ENCODE peak calls at places on chromosomes 12 and 14, in seven cellular contexts. One of them, this sample, is unnamed.

GRCh38 chr12:131119936-131120335 is 166.2 kb downstream of the ADGRD1 start:
- DNase-seq in GM12865: no peak
- DNase-seq in epithelial cell of esophagus: no peak
- DNase-seq in right lobe of liver: no peak
- DNase-seq in uterus: no peak
- DNase-seq in tibial artery: no peak
- DNase-seq in left ventricle myocardium inferior: no peak
- DNase-seq in this sample: no peak

GRCh38 chr12:47271800-47272230 is 192.1 kb upstream of the AMIGO2 start:
- DNase-seq in GM12865: no peak
- DNase-seq in left ventricle myocardium inferior: no peak
- DNase-seq in epithelial cell of esophagus: no peak
- DNase-seq in right lobe of liver: no peak
- DNase-seq in tibial artery: no peak
- DNase-seq in uterus: no peak
- DNase-seq in this sample: no peak

GRCh38 chr12:105836235-105836634 is 302.5 kb downstream of the NUAK1 start:
- DNase-seq in right lobe of liver: no peak
- DNase-seq in tibial artery: no peak
- DNase-seq in uterus: no peak
- DNase-seq in epithelial cell of esophagus: no peak
- DNase-seq in left ventricle myocardium inferior: no peak
- DNase-seq in GM12865: no peak
- DNase-seq in this sample: no peak

GRCh38 chr14:90607141-90607540 is 209.1 kb downstream of the TTC7B start:
- DNase-seq in GM12865: no peak
- DNase-seq in left ventricle myocardium inferior: peak
- DNase-seq in right lobe of liver: no peak
- DNase-seq in tibial artery: no peak
- DNase-seq in uterus: no peak
- DNase-seq in epithelial cell of esophagus: no peak
- DNase-seq in this sample: no peak

GRCh38 chr14:34081576-34082136 is 130.8 kb upstream of the EGLN3 start:
- DNase-seq in tibial artery: no peak
- DNase-seq in uterus: no peak
- DNase-seq in epithelial cell of esophagus: peak
- DNase-seq in right lobe of liver: no peak
- DNase-seq in left ventricle myocardium inferior: no peak
- DNase-seq in GM12865: no peak
- DNase-seq in this sample: no peak

GRCh38 chr12:48925218-48925871 is at the start of gene FKBP11:
- DNase-seq in right lobe of liver: peak
- DNase-seq in uterus: peak
- DNase-seq in GM12865: peak
- DNase-seq in tibial artery: peak
- DNase-seq in epithelial cell of esophagus: peak
- DNase-seq in left ventricle myocardium inferior: peak
- DNase-seq in this sample: peak

GRCh38 chr14:90560529-90560928 is 163.7 kb downstream of the CALM1 start:
- DNase-seq in uterus: no peak
- DNase-seq in left ventricle myocardium inferior: no peak
- DNase-seq in right lobe of liver: no peak
- DNase-seq in tibial artery: no peak
- DNase-seq in GM12865: no peak
- DNase-seq in epithelial cell of esophagus: no peak
- DNase-seq in this sample: no peak

GRCh38 chr12:45303955-45304354 is 88.1 kb downstream of the ANO6 start:
- DNase-seq in uterus: no peak
- DNase-seq in epithelial cell of esophagus: no peak
- DNase-seq in left ventricle myocardium inferior: no peak
- DNase-seq in right lobe of liver: no peak
- DNase-seq in tibial artery: no peak
- DNase-seq in GM12865: no peak
- DNase-seq in this sample: no peak

GRCh38 chr14:24710403-24711063 is 76.5 kb upstream of the GZMB start:
- DNase-seq in epithelial cell of esophagus: peak
- DNase-seq in tibial artery: no peak
- DNase-seq in uterus: peak
- DNase-seq in GM12865: peak
- DNase-seq in right lobe of liver: peak
- DNase-seq in left ventricle myocardium inferior: peak
- DNase-seq in this sample: peak

GRCh38 chr12:58919271-58920101 is 818 bp downstream of the LRIG3 start:
- DNase-seq in GM12865: peak
- DNase-seq in right lobe of liver: peak
- DNase-seq in tibial artery: peak
- DNase-seq in epithelial cell of esophagus: peak
- DNase-seq in uterus: peak
- DNase-seq in left ventricle myocardium inferior: no peak
- DNase-seq in this sample: peak

GRCh38 chr12:95385646-95386045 is 88.3 kb upstream of the METAP2 start:
- DNase-seq in tibial artery: no peak
- DNase-seq in GM12865: no peak
- DNase-seq in left ventricle myocardium inferior: no peak
- DNase-seq in epithelial cell of esophagus: no peak
- DNase-seq in uterus: no peak
- DNase-seq in right lobe of liver: no peak
- DNase-seq in this sample: no peak

GRCh38 chr12:46494424-46494823 is 121.9 kb upstream of the SLC38A2 start:
- DNase-seq in epithelial cell of esophagus: no peak
- DNase-seq in left ventricle myocardium inferior: no peak
- DNase-seq in tibial artery: no peak
- DNase-seq in uterus: no peak
- DNase-seq in right lobe of liver: no peak
- DNase-seq in GM12865: no peak
- DNase-seq in this sample: no peak

GRCh38 chr12:9132008-9132535 is 16.4 kb upstream of the A2M start:
- DNase-seq in uterus: no peak
- DNase-seq in tibial artery: no peak
- DNase-seq in right lobe of liver: no peak
- DNase-seq in epithelial cell of esophagus: peak
- DNase-seq in left ventricle myocardium inferior: no peak
- DNase-seq in GM12865: no peak
- DNase-seq in this sample: no peak

GRCh38 chr12:27539191-27539631 is 15.2 kb downstream of the PPFIBP1 start:
- DNase-seq in uterus: no peak
- DNase-seq in left ventricle myocardium inferior: no peak
- DNase-seq in GM12865: no peak
- DNase-seq in epithelial cell of esophagus: peak
- DNase-seq in right lobe of liver: no peak
- DNase-seq in tibial artery: no peak
- DNase-seq in this sample: no peak

GRCh38 chr14:104104006-104104901 is 18.8 kb downstream of the ASPG start:
- DNase-seq in epithelial cell of esophagus: no peak
- DNase-seq in tibial artery: peak
- DNase-seq in uterus: no peak
- DNase-seq in right lobe of liver: peak
- DNase-seq in left ventricle myocardium inferior: peak
- DNase-seq in GM12865: no peak
- DNase-seq in this sample: peak

GRCh38 chr14:30303350-30303749 is 255.6 kb upstream of the G2E3 start:
- DNase-seq in right lobe of liver: no peak
- DNase-seq in left ventricle myocardium inferior: no peak
- DNase-seq in GM12865: no peak
- DNase-seq in tibial artery: no peak
- DNase-seq in epithelial cell of esophagus: no peak
- DNase-seq in uterus: no peak
- DNase-seq in this sample: no peak

GRCh38 chr12:90301095-90301494 is 592.5 kb upstream of the ATP2B1 start:
- DNase-seq in left ventricle myocardium inferior: no peak
- DNase-seq in uterus: no peak
- DNase-seq in epithelial cell of esophagus: peak
- DNase-seq in right lobe of liver: no peak
- DNase-seq in GM12865: no peak
- DNase-seq in tibial artery: no peak
- DNase-seq in this sample: no peak

GRCh38 chr12:87596636-87597035 is 432.6 kb downstream of the C12orf50 start:
- DNase-seq in tibial artery: no peak
- DNase-seq in left ventricle myocardium inferior: no peak
- DNase-seq in epithelial cell of esophagus: no peak
- DNase-seq in uterus: no peak
- DNase-seq in right lobe of liver: no peak
- DNase-seq in GM12865: no peak
- DNase-seq in this sample: no peak

GRCh38 chr14:90534091-90534837 is 137.4 kb downstream of the CALM1 start:
- DNase-seq in epithelial cell of esophagus: no peak
- DNase-seq in left ventricle myocardium inferior: no peak
- DNase-seq in GM12865: no peak
- DNase-seq in right lobe of liver: no peak
- DNase-seq in tibial artery: no peak
- DNase-seq in uterus: no peak
- DNase-seq in this sample: no peak

GRCh38 chr14:26088260-26088659 is 509.6 kb downstream of the NOVA1 start:
- DNase-seq in epithelial cell of esophagus: no peak
- DNase-seq in left ventricle myocardium inferior: no peak
- DNase-seq in right lobe of liver: no peak
- DNase-seq in uterus: no peak
- DNase-seq in GM12865: no peak
- DNase-seq in tibial artery: no peak
- DNase-seq in this sample: no peak

GRCh38 chr14:100104006-100104352 is 38.8 kb downstream of the EVL start:
- DNase-seq in tibial artery: no peak
- DNase-seq in uterus: no peak
- DNase-seq in GM12865: no peak
- DNase-seq in right lobe of liver: no peak
- DNase-seq in left ventricle myocardium inferior: no peak
- DNase-seq in epithelial cell of esophagus: no peak
- DNase-seq in this sample: no peak
- H3K4me3 ChIP-seq in tibial artery: no peak
- H3K4me3 ChIP-seq in uterus: no peak
- H3K4me3 ChIP-seq in GM12865: no peak
- H3K4me3 ChIP-seq in right lobe of liver: no peak
- H3K4me3 ChIP-seq in left ventricle myocardium inferior: no peak
- H3K4me3 ChIP-seq in epithelial cell of esophagus: no peak
- H3K4me3 ChIP-seq in this sample: no peak

DNA sequence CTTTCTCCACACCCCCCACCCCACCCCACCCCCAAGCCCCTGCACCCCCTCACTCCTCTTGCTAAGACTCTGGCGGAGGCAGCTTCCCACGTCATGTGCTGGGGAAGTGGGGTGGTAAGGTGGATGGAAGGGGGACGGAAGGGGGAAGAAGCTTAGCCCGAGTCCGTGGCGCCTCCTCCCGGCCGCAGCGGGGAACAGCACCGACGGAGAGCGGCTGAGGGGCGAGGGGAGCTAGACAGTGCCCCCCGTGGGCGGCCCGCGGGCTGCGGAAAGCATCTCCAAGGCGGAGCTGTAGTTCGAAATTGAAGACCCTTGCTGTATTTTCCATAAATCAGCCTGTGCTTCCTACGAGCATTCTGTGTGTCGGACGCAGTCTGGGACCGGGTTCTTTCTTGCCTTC is 608 bp upstream of the GRIN2B start:
- DNase-seq in left ventricle myocardium inferior: no peak
- DNase-seq in GM12865: peak
- DNase-seq in right lobe of liver: no peak
- DNase-seq in tibial artery: no peak
- DNase-seq in uterus: no peak
- DNase-seq in epithelial cell of esophagus: no peak
- DNase-seq in this sample: no peak
- TF ChIP-seq CTCF in left ventricle myocardium inferior: peak
- TF ChIP-seq CTCF in GM12865: peak
- TF ChIP-seq CTCF in right lobe of liver: no peak
- TF ChIP-seq CTCF in tibial artery: no peak
- TF ChIP-seq CTCF in uterus: no peak
- TF ChIP-seq CTCF in epithelial cell of esophagus: no peak
- TF ChIP-seq CTCF in this sample: no peak

DNA sequence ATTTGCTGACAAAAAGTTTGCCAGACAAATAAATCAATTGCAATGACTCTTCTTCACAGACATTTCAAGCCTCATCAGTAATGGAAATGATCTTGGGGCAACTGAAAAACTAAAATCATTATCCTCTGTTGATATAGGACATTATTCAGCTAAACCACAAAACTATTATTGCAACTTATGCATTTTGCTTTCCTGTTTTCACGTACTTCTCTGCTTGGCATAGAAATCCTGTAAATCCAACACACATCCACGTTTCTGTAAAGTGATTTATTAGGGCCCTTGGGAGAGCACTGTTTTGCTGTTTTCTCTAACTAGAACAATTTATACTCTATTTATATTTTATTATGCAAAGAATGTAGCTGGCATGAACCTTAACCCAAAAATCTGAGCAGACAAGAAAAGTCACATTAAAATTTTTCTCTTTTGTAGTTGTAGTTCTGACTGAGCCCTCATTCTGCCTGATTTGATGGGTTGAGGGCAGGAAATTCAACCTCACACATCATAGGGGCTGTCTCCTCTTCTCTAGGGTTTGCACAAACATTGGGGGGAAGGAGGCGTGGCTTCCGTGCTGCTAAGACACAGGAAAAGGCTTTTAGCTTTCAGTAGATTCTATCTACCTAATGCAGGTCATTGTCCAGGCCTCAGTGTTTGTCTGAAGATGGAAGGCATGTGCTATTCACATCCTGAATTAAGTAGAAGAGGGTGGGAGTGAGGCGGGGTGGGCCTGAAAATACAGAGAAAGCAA is 11.5 kb upstream of the NUP107 start:
- DNase-seq in right lobe of liver: no peak
- DNase-seq in left ventricle myocardium inferior: no peak
- DNase-seq in epithelial cell of esophagus: no peak
- DNase-seq in GM12865: no peak
- DNase-seq in tibial artery: no peak
- DNase-seq in uterus: no peak
- DNase-seq in this sample: no peak
- H3K4me3 ChIP-seq in right lobe of liver: no peak
- H3K4me3 ChIP-seq in left ventricle myocardium inferior: no peak
- H3K4me3 ChIP-seq in epithelial cell of esophagus: no peak
- H3K4me3 ChIP-seq in GM12865: no peak
- H3K4me3 ChIP-seq in tibial artery: no peak
- H3K4me3 ChIP-seq in uterus: no peak
- H3K4me3 ChIP-seq in this sample: no peak

GRCh38 chr14:75427482-75428229 is at the start of gene JDP2:
- DNase-seq in epithelial cell of esophagus: peak
- DNase-seq in right lobe of liver: peak
- DNase-seq in uterus: peak
- DNase-seq in left ventricle myocardium inferior: peak
- DNase-seq in GM12865: peak
- DNase-seq in tibial artery: peak
- DNase-seq in this sample: peak
- TF ChIP-seq CTCF in epithelial cell of esophagus: no peak
- TF ChIP-seq CTCF in right lobe of liver: peak
- TF ChIP-seq CTCF in uterus: no peak
- TF ChIP-seq CTCF in left ventricle myocardium inferior: peak
- TF ChIP-seq CTCF in GM12865: no peak
- TF ChIP-seq CTCF in tibial artery: no peak
- TF ChIP-seq CTCF in this sample: no peak

This sample was measured in lower leg skin.